ENCODE peak calls at places on chromosomes 6 and 20, in four cellular contexts. G, R, I and P are unnamed samples.

GRCh38 chr6:166556871-166557322 is 29.6 kb downstream of the RAMACL start:
- DNase-seq in G (no peak), R (no peak), I (peak; percentile 57), P (peak; percentile 94)

GRCh38 chr6:332671-333070 is 40.4 kb downstream of the DUSP22 start:
- DNase-seq in G (no peak), R (no peak), I (no peak), P (peak; percentile 48)

GRCh38 chr6:111692327-111693164 is 86.9 kb upstream of the TRAF3IP2 start:
- DNase-seq in G (no peak), R (peak; percentile 56), I (no peak), P (peak; percentile 56)

GRCh38 chr6:132236744-132237143 is 164.5 kb downstream of the MOXD1 start:
- DNase-seq in G (no peak), R (no peak), I (no peak), P (no peak)

GRCh38 chr20:57396638-57397003 is 5.4 kb downstream of the RBM38 start:
- DNase-seq in G (no peak), R (no peak), I (no peak), P (no peak)

GRCh38 chr20:15200139-15200538 is 862.7 kb upstream of the FLRT3 start:
- DNase-seq in G (no peak), R (no peak), I (no peak), P (no peak)

GRCh38 chr20:48523191-48523757 is 304.5 kb downstream of the PREX1 start:
- DNase-seq in G (peak; percentile 66), R (peak; percentile 92), I (peak; percentile 83), P (peak; percentile 57)

GRCh38 chr20:50258790-50259483 is 68.3 kb downstream of the CEBPB start:
- DNase-seq in G (no peak), R (no peak), I (no peak), P (no peak)

GRCh38 chr20:59566631-59567524 is 37.5 kb upstream of the PHACTR3 start:
- DNase-seq in G (no peak), R (no peak), I (no peak), P (no peak)

GRCh38 chr20:41693136-41693979 is 75.2 kb upstream of the CHD6 start:
- DNase-seq in G (peak; percentile 85), R (peak; percentile 90), I (peak; percentile 72), P (peak; percentile 85)

GRCh38 chr6:3731700-3732099 is 19.8 kb downstream of the PXDC1 start:
- DNase-seq in G (no peak), R (no peak), I (no peak), P (no peak)

GRCh38 chr6:154653853-154654252 is 79.4 kb upstream of the SCAF8 start:
- DNase-seq in G (no peak), R (peak; percentile 65), I (peak; percentile 54), P (peak; percentile 83)

GRCh38 chr6:75532521-75532920 is 38.9 kb upstream of the FILIP1 start:
- DNase-seq in G (no peak), R (no peak), I (peak; percentile 84), P (peak; percentile 60)

GRCh38 chr20:16518068-16518783 is 55.0 kb downstream of the KIF16B start:
- DNase-seq in G (peak; percentile 56), R (peak; percentile 60), I (peak; percentile 72), P (peak; percentile 14)

GRCh38 chr6:46271728-46272127 is 100.9 kb upstream of the ENPP5 start:
- DNase-seq in G (no peak), R (no peak), I (no peak), P (no peak)

GRCh38 chr6:17869010-17869752 is 118.3 kb downstream of the KIF13A start:
- DNase-seq in G (no peak), R (no peak), I (no peak), P (peak; percentile 78)

GRCh38 chr6:21908117-21908848 is 314.7 kb downstream of the SOX4 start:
- DNase-seq in G (no peak), R (no peak), I (no peak), P (no peak)
- H2AFZ ChIP-seq in G (no peak overlapping the region), R (peak overlapping the region; percentile 25), I (no peak overlapping the region), P (no peak overlapping the region)

GRCh38 chr6:35729722-35730121 is 7.1 kb upstream of the ARMC12 start:
- DNase-seq in G (no peak), R (no peak), I (no peak), P (no peak)
- H2AFZ ChIP-seq in G (no peak overlapping the region), R (no peak overlapping the region), I (no peak overlapping the region), P (no peak overlapping the region)

GRCh38 chr6:30409184-30409583 is 64.2 kb downstream of the RPP21 start:
- DNase-seq in G (no peak), R (no peak), I (no peak), P (no peak)

DNA sequence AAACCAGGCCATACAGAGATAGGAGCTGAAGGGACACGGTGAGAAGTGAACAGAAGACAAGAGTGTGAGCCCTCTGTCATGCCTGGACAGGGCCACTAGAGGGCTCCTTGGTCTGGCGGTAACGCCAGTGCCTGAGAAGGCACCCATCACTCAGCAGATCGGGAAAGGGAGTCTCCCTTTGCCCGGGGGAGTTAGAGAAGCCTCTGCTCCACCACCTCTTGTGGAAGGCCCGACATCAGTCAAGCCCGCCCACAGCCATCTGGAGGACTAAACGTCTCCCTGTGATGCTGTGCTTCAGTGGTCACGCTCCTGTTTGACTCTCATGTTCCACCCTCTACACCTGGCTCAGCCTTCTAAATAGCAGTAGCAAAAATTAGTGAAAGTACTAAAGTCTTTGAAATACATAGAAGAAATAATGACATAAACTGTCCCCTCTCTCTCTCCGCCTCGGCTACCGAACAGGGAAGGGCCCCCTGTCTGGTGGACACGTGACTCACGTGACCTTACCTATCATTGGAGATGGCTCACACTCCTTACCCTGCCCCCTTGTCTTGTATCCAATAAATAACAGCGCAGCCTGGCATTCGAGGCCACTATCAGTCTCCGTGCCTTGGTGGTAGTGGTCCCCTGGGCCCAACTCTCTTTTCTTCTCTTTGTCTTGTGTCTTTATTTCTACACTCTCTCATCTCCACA is 66.7 kb downstream of the RPP21 start:
- DNase-seq in G (peak; percentile 88), R (peak; percentile 77), I (peak; percentile 70), P (peak; percentile 45)
- H2AFZ ChIP-seq in G (no peak overlapping the region), R (no peak overlapping the region), I (no peak overlapping the region), P (no peak overlapping the region)

GRCh38 chr6:136989591-136990578 is 54.9 kb downstream of the IL20RA start:
- DNase-seq in G (peak; percentile 84), R (peak; percentile 28), I (peak; percentile 7), P (peak; percentile 6)
- H2AFZ ChIP-seq in G (no peak overlapping the region), R (peak overlapping the region; percentile 88), I (peak overlapping the region; percentile 61), P (no peak overlapping the region)